ENCODE peak calls at places on chromosomes 3 and 15, in five cellular contexts. T, D, M, E and O are unnamed samples.

GRCh38 chr15:66483131-66483566 is 14.4 kb downstream of the SNAPC5 start:
- DNase-seq in T (peak; percentile 68), D (peak; percentile 52), M (peak; percentile 46), E (no peak), O (no peak)

GRCh38 chr3:159796226-159796625 is 192.4 kb upstream of the IL12A start:
- DNase-seq in T (no peak), D (no peak), M (no peak), E (no peak), O (no peak)

GRCh38 chr15:101463265-101463664 is 26.2 kb downstream of the PCSK6 start:
- DNase-seq in T (no peak), D (no peak), M (no peak), E (no peak), O (no peak)

GRCh38 chr3:149375164-149375823 is 2.2 kb downstream of the TM4SF1 start:
- DNase-seq in T (peak; percentile 37), D (peak; percentile 49), M (peak; percentile 28), E (no peak), O (no peak)

GRCh38 chr3:188021041-188021440 is 132.9 kb upstream of the LPP start:
- DNase-seq in T (peak; percentile 29), D (peak; percentile 13), M (peak; percentile 16), E (no peak), O (no peak)

GRCh38 chr15:37995461-37996347 is 61.3 kb downstream of the TMCO5A start:
- DNase-seq in T (peak; percentile 74), D (peak; percentile 75), M (peak; percentile 79), E (no peak), O (peak; percentile 33)

GRCh38 chr3:119748996-119749395 is 32.9 kb upstream of the NR1I2 start:
- DNase-seq in T (no peak), D (no peak), M (no peak), E (no peak), O (no peak)

GRCh38 chr3:170232266-170232665 is 10.0 kb downstream of the PRKCI start:
- DNase-seq in T (no peak), D (peak; percentile 21), M (no peak), E (no peak), O (no peak)

GRCh38 chr3:130906374-130906995 is 12.6 kb downstream of the ATP2C1 start:
- DNase-seq in T (peak; percentile 71), D (peak; percentile 48), M (peak; percentile 71), E (no peak), O (no peak)

GRCh38 chr15:48795901-48796300 is 15.0 kb downstream of the CEP152 start:
- DNase-seq in T (no peak), D (no peak), M (no peak), E (no peak), O (no peak)

GRCh38 chr3:179186426-179186825 is 38.3 kb downstream of the PIK3CA start:
- DNase-seq in T (no peak), D (no peak), M (no peak), E (no peak), O (no peak)

GRCh38 chr15:99708563-99708962 is 24.7 kb downstream of the LYSMD4 start:
- DNase-seq in T (peak; percentile 93), D (peak; percentile 91), M (peak; percentile 95), E (no peak), O (no peak)

GRCh38 chr3:6099458-6100137 is 761.3 kb upstream of the GRM7 start:
- DNase-seq in T (no peak), D (no peak), M (no peak), E (no peak), O (no peak)

GRCh38 chr15:74398183-74398582 is 30.7 kb upstream of the CYP11A1 start:
- DNase-seq in T (no peak), D (no peak), M (no peak), E (peak; percentile 52), O (no peak)

GRCh38 chr3:38970851-38971638 is 80.7 kb downstream of the SCN11A start:
- DNase-seq in T (no peak), D (no peak), M (no peak), E (no peak), O (no peak)

GRCh38 chr15:95884276-95884675 is 446.2 kb upstream of the NR2F2 start:
- DNase-seq in T (peak; percentile 92), D (no peak), M (peak; percentile 55), E (no peak), O (peak; percentile 30)

GRCh38 chr15:81326466-81327212 is 2.7 kb upstream of the STARD5 start:
- DNase-seq in T (peak; percentile 37), D (peak; percentile 38), M (peak; percentile 32), E (no peak), O (no peak)

GRCh38 chr15:53072077-53072476 is 281.9 kb upstream of the ONECUT1 start:
- DNase-seq in T (peak; percentile 1), D (peak; percentile 8), M (peak; percentile 2), E (peak; percentile 33), O (peak; percentile 74)

GRCh38 chr3:123606527-123606926 is 21.7 kb upstream of the HACD2 start:
- DNase-seq in T (no peak), D (no peak), M (no peak), E (no peak), O (no peak)

GRCh38 chr3:138468886-138469285 is 34.5 kb downstream of the ESYT3 start:
- DNase-seq in T (peak; percentile 88), D (no peak), M (peak; percentile 81), E (no peak), O (no peak)

GRCh38 chr15:74283366-74283765 is 47.2 kb downstream of the CCDC33 start:
- DNase-seq in T (no peak), D (no peak), M (no peak), E (no peak), O (no peak)

GRCh38 chr15:95410757-95411156 is 919.7 kb upstream of the NR2F2 start:
- DNase-seq in T (peak; percentile 50), D (no peak), M (no peak), E (no peak), O (no peak)